ENCODE peak calls at places on chromosome 19, in nine cellular contexts. G, I, P, Q, K, C, J, S and R are unnamed samples.

GRCh38 chr19:10230155-10230903 is 802 bp downstream of the S1PR2 start:
- DNase-seq in S (no peak), K (no peak), P (no peak), J (peak; percentile 82), I (peak; percentile 64), G (peak; percentile 64), C (no peak), Q (peak; percentile 45), R (no peak)

GRCh38 chr19:6491802-6492592 is 10.1 kb downstream of the TUBB4A start:
- DNase-seq in Q (no peak), S (no peak), C (no peak), G (no peak), P (no peak), I (no peak), J (no peak), K (no peak), R (no peak)

GRCh38 chr19:3343619-3344502 is 22.5 kb upstream of the NFIC start:
- DNase-seq in G (peak; percentile 58), S (peak; percentile 94), K (no peak), C (peak; percentile 67), I (peak; percentile 26), P (peak; percentile 90), J (peak; percentile 92), Q (no peak), R (no peak)

GRCh38 chr19:44401108-44401786 is at the start of gene ZNF285:
- DNase-seq in G (peak; percentile 80), S (no peak), I (peak; percentile 24), C (peak; percentile 94), K (peak; percentile 86), Q (peak; percentile 44), J (peak; percentile 93), P (peak; percentile 97), R (peak; percentile 90)

GRCh38 chr19:40005670-40006272 is 8.9 kb downstream of the ZNF546 start:
- DNase-seq in C (no peak), I (no peak), P (no peak), S (no peak), J (no peak), K (no peak), G (no peak), Q (no peak), R (no peak)

GRCh38 chr19:30679789-30680188 is 307.6 kb downstream of the ZNF536 start:
- DNase-seq in Q (no peak), C (no peak), I (no peak), G (no peak), J (no peak), K (no peak), S (no peak), P (no peak), R (no peak)

GRCh38 chr19:52369463-52370340 is at the start of gene ZNF880:
- DNase-seq in K (peak; percentile 55), C (peak; percentile 80), J (peak; percentile 95), G (peak; percentile 94), I (peak; percentile 82), P (peak; percentile 97), S (peak; percentile 42), Q (peak; percentile 86), R (no peak)

GRCh38 chr19:6227156-6227940 is 52.4 kb downstream of the MLLT1 start:
- DNase-seq in C (no peak), Q (no peak), K (no peak), S (no peak), J (no peak), P (no peak), I (no peak), G (no peak), R (no peak)

GRCh38 chr19:36508325-36508724 is 19.0 kb upstream of the ZNF566 start:
- DNase-seq in P (no peak), S (no peak), J (no peak), K (no peak), Q (no peak), I (no peak), C (no peak), G (no peak), R (no peak)

GRCh38 chr19:31255863-31256600 is 93.2 kb downstream of the TSHZ3 start:
- DNase-seq in S (no peak), P (no peak), Q (no peak), I (no peak), G (no peak), J (no peak), K (no peak), C (no peak), R (no peak)

GRCh38 chr19:32224371-32225244 is 120.8 kb upstream of the ZNF507 start:
- DNase-seq in P (peak; percentile 73), S (peak; percentile 63), Q (peak; percentile 50), G (peak; percentile 80), J (peak; percentile 82), C (no peak), K (no peak), I (peak; percentile 52), R (no peak)

GRCh38 chr19:11025006-11025405 is 64.2 kb downstream of the SMARCA4 start:
- DNase-seq in P (no peak), Q (no peak), K (no peak), J (no peak), C (no peak), I (no peak), G (no peak), S (no peak), R (no peak)

GRCh38 chr19:10286803-10287737 is at the start of gene ICAM4:
- DNase-seq in J (peak; percentile 89), C (no peak), I (no peak), K (no peak), P (peak; percentile 61), G (peak; percentile 58), S (no peak), Q (no peak), R (no peak)

GRCh38 chr19:54464044-54464623 is 556 bp upstream of the LENG9 start:
- DNase-seq in J (peak; percentile 96), G (peak; percentile 87), Q (peak; percentile 58), C (no peak), S (peak; percentile 94), P (peak; percentile 80), I (peak; percentile 75), K (peak; percentile 94), R (peak; percentile 79)

GRCh38 chr19:54469496-54469934 is 3.6 kb downstream of the CDC42EP5 start:
- DNase-seq in Q (no peak), S (no peak), P (no peak), K (no peak), C (no peak), J (no peak), I (no peak), G (no peak), R (no peak)

GRCh38 chr19:53951947-53952346 is 10.8 kb upstream of the CACNG8 start:
- DNase-seq in G (no peak), S (no peak), Q (no peak), I (no peak), P (no peak), K (no peak), J (peak; percentile 15), C (no peak), R (no peak)

GRCh38 chr19:16676101-16676798 is 15.3 kb downstream of the TMEM38A start:
- DNase-seq in J (no peak), C (no peak), I (no peak), S (no peak), Q (no peak), G (no peak), K (no peak), P (no peak), R (no peak)

GRCh38 chr19:10667867-10668266 is 13.7 kb downstream of the ILF3 start:
- DNase-seq in I (no peak), J (no peak), C (no peak), P (no peak), Q (no peak), S (no peak), K (no peak), G (no peak), R (no peak)

GRCh38 chr19:2476451-2477140 is 669 bp downstream of the GADD45B start:
- DNase-seq in P (peak; percentile 92), G (peak; percentile 85), J (peak; percentile 77), Q (peak; percentile 55), S (no peak), I (peak; percentile 45), K (no peak), C (no peak), R (no peak)

GRCh38 chr19:58325623-58326022 is 1.2 kb upstream of the ZSCAN22 start:
- DNase-seq in G (no peak), P (peak; percentile 42), K (no peak), C (no peak), J (no peak), Q (no peak), S (no peak), I (no peak), R (no peak)

GRCh38 chr19:1826557-1827521 is 14.8 kb upstream of the ATP8B3 start:
- DNase-seq in Q (no peak), I (no peak), C (no peak), K (no peak), S (no peak), P (no peak), G (no peak), J (no peak), R (no peak)

GRCh38 chr19:2479556-2480194 is 3.7 kb downstream of the GADD45B start:
- DNase-seq in Q (no peak), P (no peak), C (no peak), I (no peak), J (no peak), G (no peak), S (no peak), K (no peak), R (no peak)

GRCh38 chr19:38744906-38745305 is 632 bp upstream of the CAPN12 start:
- DNase-seq in S (no peak), I (no peak), Q (no peak), G (no peak), C (no peak), J (no peak), P (no peak), K (no peak), R (no peak)

GRCh38 chr19:35171730-35172129 is 17.2 kb downstream of the FXYD5 start:
- DNase-seq in I (no peak), S (no peak), J (no peak), Q (no peak), K (no peak), G (no peak), P (no peak), C (no peak), R (no peak)

GRCh38 chr19:12825259-12826131 is 8.9 kb downstream of the RTBDN start:
- DNase-seq in P (peak; percentile 61), Q (no peak), G (peak; percentile 56), K (no peak), S (no peak), J (no peak), C (no peak), I (peak; percentile 18), R (no peak)

GRCh38 chr19:54041969-54042606 is 21.6 kb downstream of the VSTM1 start:
- DNase-seq in Q (no peak), K (no peak), I (no peak), J (no peak), C (no peak), P (no peak), S (peak; percentile 44), G (no peak), R (no peak)

GRCh38 chr19:653425-653824 is 9.6 kb downstream of the RNF126 start:
- DNase-seq in Q (no peak), C (no peak), G (no peak), P (no peak), I (no peak), J (no peak), K (no peak), S (no peak), R (no peak)

GRCh38 chr19:48194041-48194871 is 23.8 kb downstream of the ZSWIM9 start:
- DNase-seq in P (no peak), G (peak; percentile 53), S (no peak), J (no peak), I (no peak), K (no peak), Q (no peak), C (no peak), R (no peak)

GRCh38 chr19:29450306-29450705 is 75.5 kb upstream of the VSTM2B start:
- DNase-seq in J (peak; percentile 22), Q (no peak), C (no peak), S (no peak), P (no peak), G (no peak), I (no peak), K (no peak), R (no peak)

GRCh38 chr19:16330368-16330801 is 5.8 kb downstream of the KLF2 start:
- DNase-seq in I (peak; percentile 84), K (peak; percentile 84), G (peak; percentile 90), P (peak; percentile 98), C (no peak), J (peak; percentile 82), S (peak; percentile 95), Q (peak; percentile 87), R (peak; percentile 84)

GRCh38 chr19:35436477-35437141 is 11.4 kb upstream of the FFAR2 start:
- DNase-seq in S (peak; percentile 38), Q (no peak), K (no peak), I (no peak), P (peak; percentile 62), G (peak; percentile 36), C (peak; percentile 14), J (no peak), R (no peak)